ENCODE peak calls at places on chromosome X, in ten cellular contexts. N is hepatocyte, X is mammary epithelial cell, S is tibial artery, K is bronchial epithelial cell, W is NB4, Q is lung, L is choroid plexus epithelial cell, C is IMR-90, I is cardiac muscle cell. E is an unnamed sample.

GRCh38 chrX:30812326-30812725 is 76.7 kb downstream of the TAB3 start:
- DNase-seq in N (no peak), X (no peak), S (no peak), K (no peak), W (peak), Q (no peak), L (no peak), C (no peak), I (no peak), E (no peak)

GRCh38 chrX:20432048-20432447 is 165.3 kb upstream of the RPS6KA3 start:
- DNase-seq in N (no peak), X (no peak), S (no peak), K (peak), W (no peak), Q (no peak), L (peak), C (peak), I (no peak), E (no peak)

GRCh38 chrX:926991-927390 is 285.5 kb downstream of the CRLF2 start:
- DNase-seq in N (no peak), X (no peak), S (peak), K (no peak), W (no peak), Q (peak), L (no peak), C (no peak), I (no peak), E (no peak)

GRCh38 chrX:155819966-155820491 is 61.1 kb upstream of the VAMP7 start:
- DNase-seq in N (peak), X (peak), S (peak), K (peak), W (peak), Q (peak), L (peak), C (peak), I (peak), E (peak)

GRCh38 chrX:6262959-6263358 is 34.3 kb upstream of the NLGN4X start:
- DNase-seq in N (no peak), X (no peak), S (no peak), K (no peak), W (no peak), Q (no peak), L (no peak), C (no peak), I (no peak), E (no peak)

GRCh38 chrX:27619975-27620374 is 29.8 kb downstream of the DCAF8L2 start:
- DNase-seq in N (peak), X (peak), S (no peak), K (peak), W (peak), Q (no peak), L (peak), C (peak), I (peak), E (no peak)

GRCh38 chrX:150680974-150681373 is 12.2 kb upstream of the MTMR1 start:
- DNase-seq in N (peak), X (peak), S (no peak), K (peak), W (peak), Q (no peak), L (peak), C (peak), I (peak), E (no peak)

GRCh38 chrX:41621236-41621651 is 67.5 kb upstream of the GPR34 start:
- DNase-seq in N (peak), X (peak), S (no peak), K (peak), W (peak), Q (no peak), L (peak), C (peak), I (peak), E (no peak)

GRCh38 chrX:25810202-25810601 is 327.9 kb upstream of the MAGEB18 start:
- DNase-seq in N (no peak), X (peak), S (no peak), K (peak), W (no peak), Q (no peak), L (peak), C (peak), I (no peak), E (no peak)

GRCh38 chrX:34563061-34563460 is 94.0 kb downstream of the TMEM47 start:
- DNase-seq in N (no peak), X (no peak), S (no peak), K (no peak), W (no peak), Q (no peak), L (no peak), C (no peak), I (no peak), E (no peak)

GRCh38 chrX:129979207-129979920 is 3.1 kb upstream of the BCORL1 start:
- DNase-seq in N (no peak), X (no peak), S (no peak), K (no peak), W (peak), Q (no peak), L (peak), C (no peak), I (peak), E (no peak)

GRCh38 chrX:13647709-13648212 is 5.2 kb upstream of the TCEANC start:
- DNase-seq in N (peak), X (no peak), S (peak), K (no peak), W (peak), Q (peak), L (peak), C (peak), I (peak), E (peak)

GRCh38 chrX:15943393-15943792 is 88.8 kb upstream of the AP1S2 start:
- DNase-seq in N (no peak), X (no peak), S (no peak), K (no peak), W (no peak), Q (no peak), L (no peak), C (no peak), I (no peak), E (no peak)

GRCh38 chrX:1593286-1594271 is 2.2 kb downstream of the AKAP17A start:
- DNase-seq in N (no peak), X (no peak), S (no peak), K (no peak), W (no peak), Q (no peak), L (peak), C (no peak), I (no peak), E (no peak)

GRCh38 chrX:24093746-24094145 is 39.0 kb downstream of the EIF2S3 start:
- DNase-seq in N (no peak), X (no peak), S (no peak), K (no peak), W (no peak), Q (no peak), L (no peak), C (no peak), I (no peak), E (no peak)

GRCh38 chrX:41381685-41382084 is 47.7 kb downstream of the DDX3X start:
- DNase-seq in N (peak), X (peak), S (peak), K (peak), W (peak), Q (no peak), L (peak), C (peak), I (no peak), E (peak)

GRCh38 chrX:149003863-149004660 is 501.0 kb downstream of the IDS start:
- DNase-seq in N (no peak), X (no peak), S (no peak), K (no peak), W (peak), Q (no peak), L (peak), C (no peak), I (peak), E (no peak)

GRCh38 chrX:104330966-104331365 is 76.2 kb upstream of the ESX1 start:
- DNase-seq in N (no peak), X (peak), S (no peak), K (peak), W (no peak), Q (no peak), L (peak), C (peak), I (no peak), E (no peak)

GRCh38 chrX:40908857-40909475 is 173.6 kb upstream of the MED14 start:
- DNase-seq in N (no peak), X (peak), S (no peak), K (peak), W (no peak), Q (no peak), L (peak), C (peak), I (no peak), E (no peak)

GRCh38 chrX:153411988-153412574 is 809 bp downstream of the ZFP92 start:
- DNase-seq in N (no peak), X (peak), S (no peak), K (peak), W (no peak), Q (no peak), L (no peak), C (no peak), I (no peak), E (no peak)
- H3K4me3 ChIP-seq in N (no peak), X (no peak), S (peak), K (peak), W (no peak), Q (peak), L (peak), C (no peak), I (no peak), E (peak)

DNA sequence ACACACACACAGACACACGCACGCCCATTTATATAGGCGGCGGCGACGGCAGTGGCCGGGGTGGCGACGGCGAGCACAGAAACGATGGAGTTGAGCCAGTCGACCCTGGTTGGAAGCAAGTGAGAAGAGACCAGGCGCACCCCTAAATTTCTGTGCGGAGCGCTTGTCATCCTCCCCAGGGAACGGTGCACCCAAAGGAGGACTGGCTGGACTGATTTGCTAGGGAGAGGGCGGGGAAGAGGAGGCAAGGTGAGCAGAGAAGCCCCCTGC is 296 bp downstream of the NHS start:
- DNase-seq in N (no peak), X (no peak), S (no peak), K (no peak), W (no peak), Q (no peak), L (no peak), C (no peak), I (no peak), E (no peak)
- H3K4me3 ChIP-seq in N (peak), X (peak), S (peak), K (peak), W (no peak), Q (peak), L (peak), C (peak), I (peak), E (peak)

DNA sequence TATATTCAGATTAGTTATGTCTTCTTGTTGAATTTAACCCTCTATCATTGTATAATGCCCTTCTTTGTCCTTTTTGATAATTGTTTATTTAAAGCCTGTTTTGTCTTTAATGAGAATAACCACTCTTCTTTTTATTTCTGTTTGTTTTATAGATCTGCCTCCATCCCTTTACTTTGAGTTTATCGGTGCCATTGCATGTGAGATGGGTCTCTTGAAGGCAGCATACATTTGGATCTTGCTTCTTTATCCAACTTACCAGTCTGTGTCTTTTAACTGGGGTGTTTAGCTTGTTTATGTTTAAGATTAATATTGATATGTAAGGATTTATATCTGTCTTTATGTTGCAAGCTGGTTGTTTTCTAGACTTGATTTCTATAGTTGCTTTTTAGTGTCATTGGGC is 115.8 kb downstream of the RTL3 start:
- DNase-seq in N (no peak), X (no peak), S (no peak), K (no peak), W (no peak), Q (no peak), L (no peak), C (no peak), I (no peak), E (no peak)
- H3K4me3 ChIP-seq in N (no peak), X (no peak), S (no peak), K (no peak), W (no peak), Q (no peak), L (no peak), C (no peak), I (no peak), E (no peak)

GRCh38 chrX:154443479-154443910 is 446 bp upstream of the FAM50A start:
- DNase-seq in N (no peak), X (no peak), S (no peak), K (no peak), W (no peak), Q (no peak), L (no peak), C (no peak), I (peak), E (no peak)
- H3K4me3 ChIP-seq in N (no peak), X (no peak), S (peak), K (peak), W (no peak), Q (no peak), L (peak), C (peak), I (peak), E (peak)

GRCh38 chrX:11113731-11114130 is 2.6 kb downstream of the HCCS start:
- DNase-seq in N (no peak), X (no peak), S (no peak), K (no peak), W (peak), Q (no peak), L (peak), C (peak), I (no peak), E (no peak)
- H3K4me3 ChIP-seq in N (no peak), X (no peak), S (no peak), K (no peak), W (no peak), Q (no peak), L (no peak), C (no peak), I (no peak), E (no peak)

GRCh38 chrX:151973851-151974335 is 583 bp downstream of the GABRE start:
- DNase-seq in N (peak), X (peak), S (peak), K (peak), W (no peak), Q (peak), L (peak), C (no peak), I (peak), E (no peak)
- H3K4me3 ChIP-seq in N (peak), X (peak), S (peak), K (peak), W (no peak), Q (peak), L (peak), C (peak), I (peak), E (peak)

E was measured in gastrocnemius medialis.